ENCODE peak calls at places on chromosome 9, in ten cellular contexts. F, C, J, M, Y, D, B, H, X and I are unnamed samples.

GRCh38 chr9:108094676-108094993 is 605.1 kb upstream of the KLF4 start:
- DNase-seq in F (no peak), C (peak; percentile 63), J (no peak), M (no peak), Y (no peak), D (no peak), B (no peak), H (no peak), X (no peak), I (no peak)

GRCh38 chr9:98530806-98531386 is 177.8 kb downstream of the GABBR2 start:
- DNase-seq in F (no peak), C (no peak), J (no peak), M (no peak), Y (no peak), D (no peak), B (no peak), H (no peak), X (no peak), I (no peak)

GRCh38 chr9:21761309-21761901 is 41.0 kb upstream of the MTAP start:
- DNase-seq in F (no peak), C (no peak), J (no peak), M (no peak), Y (no peak), D (no peak), B (peak; percentile 1), H (no peak), X (no peak), I (no peak)

GRCh38 chr9:134267305-134268265 is 58.7 kb upstream of the RXRA start:
- DNase-seq in F (no peak), C (no peak), J (no peak), M (no peak), Y (peak; percentile 43), D (no peak), B (no peak), H (no peak), X (no peak), I (peak; percentile 64)

GRCh38 chr9:21317956-21318923 is 13.1 kb upstream of the IFNA5 start:
- DNase-seq in F (no peak), C (peak; percentile 64), J (no peak), M (no peak), Y (no peak), D (peak; percentile 9), B (no peak), H (peak; percentile 18), X (peak; percentile 40), I (peak; percentile 21)

GRCh38 chr9:109894921-109895758 is 115.1 kb downstream of the PALM2AKAP2 start:
- DNase-seq in F (no peak), C (peak; percentile 12), J (no peak), M (no peak), Y (no peak), D (peak; percentile 45), B (no peak), H (peak; percentile 54), X (peak; percentile 13), I (no peak)

GRCh38 chr9:70043285-70043684 is 363 bp upstream of the MAMDC2 start:
- DNase-seq in F (no peak), C (no peak), J (no peak), M (no peak), Y (no peak), D (no peak), B (no peak), H (no peak), X (no peak), I (no peak)

GRCh38 chr9:1458503-1458902 is 408.3 kb downstream of the DMRT2 start:
- DNase-seq in F (no peak), C (peak; percentile 91), J (no peak), M (no peak), Y (no peak), D (no peak), B (no peak), H (peak; percentile 57), X (no peak), I (no peak)

GRCh38 chr9:22102347-22103053 is 93.4 kb upstream of the CDKN2B start:
- DNase-seq in F (no peak), C (peak; percentile 41), J (no peak), M (no peak), Y (no peak), D (no peak), B (no peak), H (no peak), X (no peak), I (no peak)

GRCh38 chr9:12684923-12685468 is 8.2 kb upstream of the TYRP1 start:
- DNase-seq in F (no peak), C (no peak), J (no peak), M (no peak), Y (no peak), D (no peak), B (no peak), H (no peak), X (no peak), I (no peak)

GRCh38 chr9:133396952-133397351 is 20.8 kb downstream of the STKLD1 start:
- DNase-seq in F (no peak), C (peak; percentile 23), J (no peak), M (no peak), Y (peak; percentile 40), D (no peak), B (no peak), H (peak; percentile 38), X (no peak), I (no peak)

GRCh38 chr9:27203783-27204182 is 93.2 kb downstream of the EQTN start:
- DNase-seq in F (no peak), C (no peak), J (no peak), M (no peak), Y (no peak), D (no peak), B (no peak), H (no peak), X (no peak), I (no peak)

GRCh38 chr9:93099551-93100264 is 3.7 kb downstream of the CARD19 start:
- DNase-seq in F (no peak), C (no peak), J (no peak), M (no peak), Y (no peak), D (no peak), B (no peak), H (no peak), X (no peak), I (no peak)

GRCh38 chr9:36844961-36845360 is 189.1 kb downstream of the PAX5 start:
- DNase-seq in F (no peak), C (no peak), J (no peak), M (no peak), Y (no peak), D (no peak), B (no peak), H (no peak), X (no peak), I (no peak)

GRCh38 chr9:126763130-126763764 is 41.6 kb upstream of the ZBTB43 start:
- DNase-seq in F (no peak), C (peak; percentile 23), J (no peak), M (no peak), Y (no peak), D (no peak), B (no peak), H (peak; percentile 40), X (no peak), I (no peak)

GRCh38 chr9:5042661-5043178 is 57.6 kb downstream of the JAK2 start:
- DNase-seq in F (no peak), C (no peak), J (no peak), M (no peak), Y (peak; percentile 64), D (no peak), B (no peak), H (no peak), X (peak; percentile 9), I (peak; percentile 36)

GRCh38 chr9:137575382-137575724 is 3.4 kb downstream of the DPH7 start:
- DNase-seq in F (no peak), C (no peak), J (no peak), M (no peak), Y (no peak), D (no peak), B (no peak), H (no peak), X (no peak), I (no peak)

GRCh38 chr9:105142406-105143092 is 101.9 kb upstream of the SLC44A1 start:
- DNase-seq in F (no peak), C (no peak), J (no peak), M (no peak), Y (no peak), D (no peak), B (no peak), H (no peak), X (no peak), I (no peak)

GRCh38 chr9:84141762-84142370 is 161.3 kb downstream of the RMI1 start:
- DNase-seq in F (no peak), C (no peak), J (no peak), M (no peak), Y (no peak), D (no peak), B (no peak), H (no peak), X (no peak), I (no peak)

GRCh38 chr9:86353591-86354047 is 591 bp downstream of the TUT7 start:
- DNase-seq in F (no peak), C (peak; percentile 51), J (no peak), M (no peak), Y (no peak), D (no peak), B (no peak), H (no peak), X (no peak), I (no peak)

GRCh38 chr9:92969516-92970466 is 22.5 kb downstream of the FGD3 start:
- DNase-seq in F (peak; percentile 34), C (no peak), J (no peak), M (no peak), Y (no peak), D (no peak), B (no peak), H (no peak), X (no peak), I (no peak)

GRCh38 chr9:128120741-128121465 is 6.6 kb downstream of the PTGES2 start:
- DNase-seq in F (no peak), C (no peak), J (no peak), M (no peak), Y (peak; percentile 67), D (no peak), B (no peak), H (no peak), X (no peak), I (peak; percentile 29)

GRCh38 chr9:9499546-9499945 is 1113.3 kb downstream of the PTPRD start:
- DNase-seq in F (no peak), C (no peak), J (no peak), M (no peak), Y (no peak), D (no peak), B (no peak), H (no peak), X (no peak), I (no peak)

GRCh38 chr9:114909657-114910056 is 20.7 kb downstream of the TNFSF8 start:
- DNase-seq in F (no peak), C (no peak), J (no peak), M (no peak), Y (no peak), D (no peak), B (no peak), H (no peak), X (no peak), I (no peak)

GRCh38 chr9:89905628-89906338 is 301.0 kb downstream of the GADD45G start:
- DNase-seq in F (no peak), C (no peak), J (no peak), M (no peak), Y (no peak), D (no peak), B (no peak), H (peak; percentile 82), X (no peak), I (no peak)

GRCh38 chr9:37324261-37324683 is 98.2 kb upstream of the GRHPR start:
- DNase-seq in F (no peak), C (no peak), J (no peak), M (peak; percentile 42), Y (no peak), D (no peak), B (no peak), H (no peak), X (no peak), I (no peak)

GRCh38 chr9:113966394-113966793 is 90.3 kb downstream of the ZNF618 start:
- DNase-seq in F (no peak), C (no peak), J (no peak), M (no peak), Y (no peak), D (no peak), B (no peak), H (no peak), X (no peak), I (peak; percentile 46)

GRCh38 chr9:32742296-32742695 is 41.0 kb upstream of the TMEM215 start:
- DNase-seq in F (no peak), C (peak; percentile 75), J (no peak), M (no peak), Y (no peak), D (no peak), B (no peak), H (no peak), X (no peak), I (no peak)